ENCODE peak calls at places on chromosomes 7 and 10, in ten cellular contexts. C is activated CD4-positive, alpha-beta T cell treated with anti-CD3 and anti-CD28 coated beads for 48 hours; I is iris pigment epithelial cell; R is T-helper 2 cell; M is ecto neural progenitor cell; E is ACHN; K is AG10803; B is G401; O is fibroblast of lung; J is M059J. T is an unnamed sample.

GRCh38 chr10:4093438-4093837 is 308.4 kb upstream of the KLF6 start:
- DNase-seq in C (no peak), I (peak), R (no peak), M (no peak), E (no peak), K (no peak), B (no peak), O (peak), J (peak), T (no peak)

GRCh38 chr7:81299272-81299671 is 380.4 kb upstream of the SEMA3C start:
- DNase-seq in C (no peak), I (peak), R (no peak), M (no peak), E (peak), K (peak), B (no peak), O (peak), J (peak), T (peak)

GRCh38 chr10:30701471-30702173 is 72.1 kb upstream of the LYZL2 start:
- DNase-seq in C (peak), I (peak), R (no peak), M (no peak), E (no peak), K (peak), B (no peak), O (peak), J (peak), T (peak)

GRCh38 chr10:86265877-86266259 is 100.7 kb downstream of the GRID1 start:
- DNase-seq in C (no peak), I (no peak), R (no peak), M (peak), E (no peak), K (no peak), B (no peak), O (no peak), J (no peak), T (no peak)

GRCh38 chr7:43640679-43641078 is 57.8 kb downstream of the STK17A start:
- DNase-seq in C (no peak), I (no peak), R (no peak), M (no peak), E (no peak), K (no peak), B (no peak), O (no peak), J (no peak), T (no peak)

GRCh38 chr10:69801094-69801433 is 642 bp upstream of the COL13A1 start:
- DNase-seq in C (peak), I (peak), R (no peak), M (peak), E (peak), K (peak), B (peak), O (peak), J (peak), T (peak)

GRCh38 chr7:135706858-135707569 is 21.0 kb downstream of the SLC13A4 start:
- DNase-seq in C (no peak), I (peak), R (no peak), M (no peak), E (no peak), K (no peak), B (no peak), O (no peak), J (no peak), T (no peak)

GRCh38 chr10:72276421-72277339 is 3.0 kb downstream of the DDIT4 start:
- DNase-seq in C (no peak), I (peak), R (no peak), M (peak), E (peak), K (peak), B (no peak), O (peak), J (peak), T (no peak)

GRCh38 chr10:19874791-19875190 is 58.6 kb downstream of the PLXDC2 start:
- DNase-seq in C (no peak), I (peak), R (no peak), M (no peak), E (peak), K (no peak), B (no peak), O (peak), J (peak), T (no peak)

GRCh38 chr10:133489816-133490588 is 36.3 kb downstream of the SCART1 start:
- DNase-seq in C (peak), I (no peak), R (no peak), M (no peak), E (no peak), K (no peak), B (no peak), O (no peak), J (no peak), T (no peak)

T was measured in AG08396.